ENCODE peak calls at places on chromosomes 4 and X, in seven cellular contexts. A is HCT116, K is SK-N-SH, D is K562, C is HepG2, S is GM12878, X is H1. H is an unnamed sample. For H3K4me1, the result is how much of the 10 kb centered on the place peaks cover.

GRCh38 chr4:138919094-138919936 is 96.3 kb upstream of the NOCT start:
- DNase-seq in S (peak), D (peak), X (no peak), A (peak), K (peak), C (peak), H (peak)

GRCh38 chr4:149291463-149291862 is 524.2 kb downstream of the IQCM start:
- DNase-seq in S (no peak), C (no peak), D (no peak), X (no peak), A (no peak), K (no peak), H (no peak)

GRCh38 chrX:42237956-42238355 is 314.6 kb upstream of the CASK start:
- DNase-seq in K (no peak), D (no peak), S (no peak), A (no peak), C (no peak), X (no peak), H (no peak)

GRCh38 chrX:135707880-135708279 is 5.6 kb upstream of the CT45A1 start:
- DNase-seq in X (peak), C (peak), D (peak), K (peak), A (peak), S (no peak), H (peak)

GRCh38 chr4:98674404-98675173 is 16.2 kb upstream of the TSPAN5 start:
- DNase-seq in D (no peak), A (no peak), X (no peak), C (no peak), K (no peak), S (no peak), H (no peak)

GRCh38 chrX:41556958-41557357 is 109.8 kb downstream of the NYX start:
- DNase-seq in X (no peak), K (no peak), D (no peak), S (no peak), C (no peak), A (no peak), H (no peak)

GRCh38 chrX:41384041-41384705 is 50.2 kb downstream of the DDX3X start:
- DNase-seq in K (no peak), X (no peak), A (peak), D (peak), C (no peak), S (no peak), H (no peak)

GRCh38 chr4:20395160-20395773 is 143.6 kb downstream of the SLIT2 start:
- DNase-seq in X (peak), D (peak), C (peak), K (no peak), S (no peak), A (peak), H (peak)

GRCh38 chr4:833156-833555 is 7.2 kb upstream of the CPLX1 start:
- DNase-seq in X (no peak), K (no peak), S (no peak), D (no peak), C (no peak), A (no peak), H (no peak)

GRCh38 chr4:164977243-164978164 is at the start of gene TRIM61:
- DNase-seq in S (peak), D (no peak), C (no peak), X (no peak), A (no peak), K (peak), H (peak)

GRCh38 chrX:79081895-79082512 is 62.5 kb upstream of the GPR174 start:
- DNase-seq in C (no peak), S (peak), X (no peak), D (peak), A (no peak), K (peak), H (peak)

GRCh38 chrX:132955710-132956109 is 2.7 kb downstream of the HS6ST2 start:
- DNase-seq in S (no peak), A (no peak), X (no peak), K (peak), D (no peak), C (no peak), H (no peak)
- TF ChIP-seq YY1 in S (no peak), A (no peak), X (no peak), K (no peak), D (no peak), C (no peak), H (no peak)

DNA sequence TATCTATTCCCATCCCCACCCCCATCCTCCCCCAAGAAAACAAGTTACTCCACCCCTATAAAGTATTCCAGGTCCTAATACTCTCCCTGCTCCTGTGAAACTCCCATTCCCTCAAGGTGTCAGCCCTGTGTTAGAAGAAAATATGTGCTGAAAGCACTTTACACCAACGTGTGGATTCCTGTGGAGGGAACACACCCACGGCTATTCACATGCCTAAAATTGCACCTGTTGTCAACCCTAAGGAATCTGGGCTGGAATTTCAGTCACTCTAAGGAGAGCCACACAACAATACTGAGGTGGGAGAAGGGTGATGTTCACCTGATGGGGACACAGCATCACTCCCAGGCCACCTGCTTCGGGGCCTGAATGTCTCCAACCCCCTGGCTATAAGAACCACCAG is 16.0 kb downstream of the SCD5 start:
- DNase-seq in K (no peak), S (no peak), A (no peak), X (no peak), C (no peak), D (no peak), H (no peak)
- H3K4me1 ChIP-seq in K (under half), S (under half), A (half or more), X (under half), C (under half), D (under half), H (under half)

DNA sequence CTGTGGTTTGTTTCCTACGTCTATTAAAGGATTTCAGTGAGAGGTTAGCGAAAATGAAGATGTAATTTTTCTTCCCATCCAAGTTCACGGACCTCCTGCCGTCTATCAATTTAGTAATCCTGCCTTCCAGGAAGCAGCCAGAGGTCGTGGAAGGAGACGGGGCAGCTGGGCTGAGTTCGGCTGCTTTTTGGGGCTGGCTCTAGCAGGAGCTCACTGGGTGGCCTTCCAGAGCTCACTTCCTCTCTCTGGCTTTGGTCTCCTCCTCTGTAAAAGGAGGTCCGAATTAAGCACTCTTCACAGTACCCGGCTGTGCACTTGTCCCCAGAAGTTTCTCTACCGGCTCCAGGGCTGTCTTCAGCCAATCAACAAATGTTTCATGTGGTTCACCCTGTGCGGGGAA is 295.4 kb downstream of the BCOR start:
- DNase-seq in S (no peak), K (no peak), C (no peak), D (no peak), X (no peak), A (no peak), H (no peak)
- TF ChIP-seq YY1 in S (no peak), K (no peak), C (no peak), D (no peak), X (no peak), A (no peak), H (no peak)

GRCh38 chr4:184474261-184475095 is at the start of gene IRF2:
- DNase-seq in D (peak), X (peak), C (peak), K (peak), S (peak), A (peak), H (peak)
- H3K4me1 ChIP-seq in D (under half), X (under half), C (half or more), K (under half), S (under half), A (under half), H (under half)

GRCh38 chr4:145619639-145619996 is 433 bp downstream of the MMAA start:
- DNase-seq in D (no peak), A (peak), S (peak), X (no peak), K (peak), C (peak), H (peak)

GRCh38 chr4:145626623-145626982 is 7.4 kb downstream of the MMAA start:
- DNase-seq in C (no peak), A (no peak), K (no peak), S (no peak), D (no peak), X (no peak), H (no peak)

GRCh38 chr4:145625677-145626622 is 6.8 kb downstream of the MMAA start:
- DNase-seq in K (no peak), C (no peak), D (no peak), S (no peak), X (no peak), A (no peak), H (no peak)

GRCh38 chr4:145618912-145619638 is at the start of gene MMAA:
- DNase-seq in X (peak), K (peak), S (peak), C (peak), D (peak), A (peak), H (peak)

GRCh38 chr4:145623831-145624230 is 4.6 kb downstream of the MMAA start:
- DNase-seq in C (no peak), S (no peak), K (no peak), D (no peak), X (no peak), A (no peak), H (no peak)
- TF ChIP-seq YY1 in C (no peak), S (no peak), K (no peak), D (no peak), X (no peak), A (no peak), H (no peak)

GRCh38 chrX:10608099-10608498 is 12.3 kb downstream of the MID1 start:
- DNase-seq in X (no peak), S (no peak), A (no peak), D (no peak), C (no peak), K (no peak), H (no peak)

GRCh38 chrX:10612215-10612614 is 8.2 kb downstream of the MID1 start:
- DNase-seq in K (no peak), S (no peak), A (no peak), X (no peak), C (no peak), D (no peak), H (no peak)

GRCh38 chrX:10607233-10607632 is 13.2 kb downstream of the MID1 start:
- DNase-seq in D (no peak), C (no peak), S (no peak), A (no peak), X (no peak), K (no peak), H (no peak)

GRCh38 chrX:10615931-10616780 is 4.2 kb downstream of the MID1 start:
- DNase-seq in S (no peak), X (no peak), D (peak), A (no peak), K (peak), C (no peak), H (peak)

DNA sequence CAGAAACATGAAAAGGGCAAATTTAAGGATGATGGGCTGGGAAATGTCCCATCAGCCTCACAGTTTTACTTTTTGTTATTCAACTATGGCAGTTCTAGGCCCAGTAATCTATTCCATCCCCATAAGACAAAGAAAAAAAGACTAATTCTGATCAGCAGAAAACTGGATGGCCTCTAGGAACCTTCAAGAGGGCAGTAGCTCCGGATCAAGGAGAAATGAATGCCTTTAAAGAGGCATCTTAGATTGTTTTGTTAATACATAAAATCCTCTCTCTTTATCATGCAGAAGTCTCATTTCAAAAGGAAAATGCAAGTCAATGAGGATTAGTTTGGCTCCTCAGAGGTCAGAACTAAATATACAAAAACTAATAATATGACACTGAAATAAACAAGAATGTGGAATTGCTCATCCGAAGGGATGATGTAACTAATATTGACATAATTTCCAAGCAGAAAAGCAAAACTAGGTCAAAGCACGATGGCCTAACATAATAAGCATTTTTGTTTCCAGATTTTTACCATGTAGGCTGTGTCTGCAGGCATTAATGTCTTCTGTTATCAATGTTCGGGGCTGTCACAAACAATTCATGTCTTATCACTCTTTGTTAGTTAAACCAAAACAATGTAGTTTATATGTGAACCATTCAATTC is 8.8 kb downstream of the MID1 start:
- DNase-seq in X (no peak), S (no peak), C (no peak), A (no peak), K (no peak), D (no peak), H (peak)
- H3K4me1 ChIP-seq in X (under half), S (under half), C (under half), A (under half), K (under half), D (under half), H (under half)

H was measured in NT2/D1.